ENCODE peak calls at places on chromosomes 7 and 10, in five cellular contexts. O is heart right ventricle, H is AG20443, G is T-helper 9 cell, X is kidney epithelial cell. Z is an unnamed sample.

GRCh38 chr7:7321681-7322080 is 139.3 kb downstream of the C1GALT1 start:
- DNase-seq in X (peak; percentile 95), G (no peak), O (no peak), H (no peak), Z (peak; percentile 18)

GRCh38 chr10:21264271-21264670 is 261.2 kb downstream of the SKIDA1 start:
- DNase-seq in H (no peak), G (no peak), X (no peak), O (no peak), Z (no peak)

GRCh38 chr7:105680505-105681187 is 99.4 kb upstream of the EFCAB10 start:
- DNase-seq in H (no peak), O (peak; percentile 26), X (no peak), G (no peak), Z (no peak)

GRCh38 chr10:82910301-82910700 is 1035.3 kb downstream of the NRG3 start:
- DNase-seq in O (no peak), X (no peak), H (no peak), G (no peak), Z (no peak)

GRCh38 chr10:117174439-117175214 is 22.7 kb upstream of the KCNK18 start:
- DNase-seq in G (peak; percentile 73), X (peak; percentile 42), O (peak; percentile 77), H (peak; percentile 83), Z (peak; percentile 56)

GRCh38 chr7:108234281-108234680 is 104.1 kb upstream of the LAMB4 start:
- DNase-seq in X (no peak), O (no peak), G (no peak), H (peak; percentile 21), Z (no peak)

GRCh38 chr10:78634389-78634815 is 434.4 kb upstream of the ZMIZ1 start:
- DNase-seq in G (no peak), X (peak; percentile 26), O (no peak), H (peak; percentile 77), Z (no peak)

GRCh38 chr10:113336549-113337130 is 216.2 kb upstream of the HABP2 start:
- DNase-seq in G (no peak), H (no peak), O (no peak), X (no peak), Z (no peak)

GRCh38 chr10:35420827-35421552 is 84.7 kb downstream of the CCNY start:
- DNase-seq in H (no peak), O (no peak), G (no peak), X (no peak), Z (no peak)

GRCh38 chr7:130276796-130277762 is 10.4 kb downstream of the CPA2 start:
- DNase-seq in H (peak; percentile 73), G (no peak), O (no peak), X (no peak), Z (no peak)

GRCh38 chr7:6637544-6638229 is 569 bp downstream of the ZNF316 start:
- DNase-seq in H (peak; percentile 78), O (no peak), G (peak; percentile 44), X (no peak), Z (peak; percentile 68)

GRCh38 chr7:130149575-130150139 is 55.5 kb downstream of the TMEM209 start:
- DNase-seq in H (no peak), X (no peak), O (no peak), G (no peak), Z (no peak)

GRCh38 chr7:30690011-30690410 is 7.8 kb upstream of the CRHR2 start:
- DNase-seq in H (no peak), G (no peak), O (no peak), X (no peak), Z (no peak)

GRCh38 chr7:130350945-130351663 is 6.5 kb downstream of the CPA5 start:
- DNase-seq in X (no peak), O (peak; percentile 41), G (no peak), H (no peak), Z (no peak)

GRCh38 chr7:34073676-34074075 is 168.3 kb downstream of the BMPER start:
- DNase-seq in H (peak; percentile 67), G (no peak), X (no peak), O (no peak), Z (no peak)

GRCh38 chr7:5437987-5438386 is 14.4 kb upstream of the TNRC18 start:
- DNase-seq in G (no peak), X (no peak), O (peak; percentile 46), H (no peak), Z (no peak)

GRCh38 chr10:102413053-102413705 is 5.4 kb downstream of the PSD start:
- DNase-seq in X (no peak), H (no peak), G (no peak), O (no peak), Z (peak; percentile 15)

GRCh38 chr7:45583296-45583695 is 9.1 kb downstream of the ADCY1 start:
- DNase-seq in G (no peak), X (no peak), H (no peak), O (no peak), Z (no peak)

Z was measured in activated B cell treated with CpG ODN at 0.5 μM for 24 hours.